ENCODE peak calls at places on chromosome 22, in five cellular contexts. B is hepatocyte, M is HCT116, P is PC-3, S is neural progenitor cell. E is an unnamed sample.

GRCh38 chr22:17743661-17744411 is 30.4 kb downstream of the BID start:
- DNase-seq in B (no peak), M (no peak), P (no peak), S (peak; percentile 33), E (peak; percentile 64)

GRCh38 chr22:31223786-31224191 is 11.7 kb downstream of the LIMK2 start:
- DNase-seq in B (no peak), M (no peak), P (no peak), S (no peak), E (no peak)

GRCh38 chr22:29635734-29636357 is 32.4 kb downstream of the NF2 start:
- DNase-seq in B (peak; percentile 72), M (peak; percentile 34), P (peak; percentile 60), S (peak; percentile 51), E (peak; percentile 81)

GRCh38 chr22:29152381-29153138 is 53.1 kb upstream of the EMID1 start:
- DNase-seq in B (no peak), M (no peak), P (no peak), S (peak; percentile 55), E (peak; percentile 57)

GRCh38 chr22:35010543-35010942 is 55.4 kb upstream of the ISX start:
- DNase-seq in B (no peak), M (no peak), P (no peak), S (no peak), E (no peak)

GRCh38 chr22:20149257-20150250 is 1.3 kb downstream of the CCDC188 start:
- DNase-seq in B (no peak), M (no peak), P (no peak), S (no peak), E (no peak)

GRCh38 chr22:46815132-46815531 is 52.7 kb downstream of the TBC1D22A start:
- DNase-seq in B (no peak), M (no peak), P (no peak), S (no peak), E (no peak)

GRCh38 chr22:38753894-38754246 is 1.9 kb downstream of the SUN2 start:
- DNase-seq in B (peak; percentile 36), M (no peak), P (no peak), S (no peak), E (no peak)

GRCh38 chr22:21457023-21457787 is 10.0 kb upstream of the TMEM191C start:
- DNase-seq in B (peak; percentile 54), M (no peak), P (peak; percentile 85), S (peak; percentile 3), E (no peak)

GRCh38 chr22:40732996-40733292 is 53.7 kb downstream of the MCHR1 start:
- DNase-seq in B (no peak), M (no peak), P (no peak), S (no peak), E (no peak)

GRCh38 chr22:40965936-40966557 is 14.9 kb downstream of the RBX1 start:
- DNase-seq in B (no peak), M (no peak), P (no peak), S (no peak), E (no peak)

GRCh38 chr22:29762263-29762662 is 4.5 kb downstream of the ZMAT5 start:
- DNase-seq in B (no peak), M (peak; percentile 83), P (peak; percentile 90), S (no peak), E (no peak)

GRCh38 chr22:22565991-22566390 is 6.9 kb upstream of the PRAME start:
- DNase-seq in B (no peak), M (no peak), P (peak; percentile 19), S (no peak), E (no peak)

GRCh38 chr22:36191106-36191836 is 10.3 kb downstream of the APOL4 start:
- DNase-seq in B (no peak), M (no peak), P (no peak), S (no peak), E (no peak)

GRCh38 chr22:29914165-29914564 is 31.2 kb downstream of the MTMR3 start:
- DNase-seq in B (peak; percentile 10), M (no peak), P (peak; percentile 57), S (no peak), E (peak; percentile 55)

GRCh38 chr22:45212992-45213751 is 27.5 kb downstream of the KIAA0930 start:
- DNase-seq in B (no peak), M (no peak), P (no peak), S (no peak), E (no peak)
- H3K4me3 ChIP-seq in B (no peak overlapping the region), M (no peak overlapping the region), P (no peak overlapping the region), S (peak overlapping the region; percentile 24), E (no peak overlapping the region)

GRCh38 chr22:26891431-26891830 is 234.0 kb downstream of the MIAT start:
- DNase-seq in B (no peak), M (no peak), P (no peak), S (no peak), E (no peak)
- TF ChIP-seq EZH2phosphoT487 in B (no peak), M (no peak), P (no peak), S (no peak), E (no peak)

GRCh38 chr22:49087716-49088660 is 739.7 kb downstream of the BRD1 start:
- DNase-seq in B (no peak), M (no peak), P (no peak), S (no peak), E (no peak)

GRCh38 chr22:49086606-49087157 is 741.0 kb downstream of the BRD1 start:
- DNase-seq in B (no peak), M (no peak), P (no peak), S (no peak), E (no peak)

GRCh38 chr22:49087163-49087562 is 740.5 kb downstream of the BRD1 start:
- DNase-seq in B (peak; percentile 45), M (no peak), P (no peak), S (no peak), E (no peak)

GRCh38 chr22:49084203-49084602 is 743.5 kb downstream of the BRD1 start:
- DNase-seq in B (no peak), M (peak; percentile 37), P (peak; percentile 2), S (no peak), E (no peak)

DNA sequence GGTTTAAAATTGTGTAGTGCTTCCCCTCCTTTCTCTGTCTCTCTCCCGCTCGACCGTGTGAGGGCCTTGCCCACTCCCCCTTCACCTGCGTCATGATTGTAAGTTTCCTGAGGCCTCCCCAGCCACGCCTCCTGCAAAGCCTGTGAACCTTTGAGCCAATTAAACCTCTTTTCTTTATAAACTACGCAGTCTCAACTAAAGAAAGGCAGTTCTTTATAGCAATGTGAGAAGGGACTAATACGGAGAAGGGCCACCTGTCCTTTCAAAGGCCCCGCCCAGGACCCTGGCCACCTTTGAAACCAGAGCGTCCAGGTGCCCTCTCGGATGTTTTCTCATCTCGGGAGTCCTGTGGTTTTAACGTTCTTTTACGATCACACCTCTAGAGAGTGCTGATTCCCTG is 741.5 kb downstream of the BRD1 start:
- DNase-seq in B (no peak), M (no peak), P (no peak), S (no peak), E (no peak)
- TF ChIP-seq EZH2 in B (no peak), M (no peak), P (no peak), S (no peak), E (no peak)

GRCh38 chr22:45009881-45010531 is at the start of gene PHF21B:
- DNase-seq in B (peak; percentile 83), M (no peak), P (no peak), S (peak; percentile 97), E (peak; percentile 94)

GRCh38 chr22:45007946-45008852 is 1.6 kb downstream of the PHF21B start:
- DNase-seq in B (peak; percentile 25), M (no peak), P (no peak), S (peak; percentile 89), E (peak; percentile 82)

GRCh38 chr22:45007247-45007945 is 2.4 kb downstream of the PHF21B start:
- DNase-seq in B (peak; percentile 87), M (no peak), P (no peak), S (peak; percentile 96), E (peak; percentile 87)

GRCh38 chr22:45010532-45010900 is 711 bp upstream of the PHF21B start:
- DNase-seq in B (no peak), M (no peak), P (no peak), S (no peak), E (no peak)

GRCh38 chr22:45008853-45009751 is 703 bp downstream of the PHF21B start:
- DNase-seq in B (peak; percentile 32), M (no peak), P (no peak), S (peak; percentile 59), E (peak; percentile 39)
- H3K4me3 ChIP-seq in B (peak overlapping the region; percentile 61), M (no peak overlapping the region), P (peak overlapping the region; percentile 42), S (peak overlapping the region; percentile 97), E (peak overlapping the region; percentile 93)

DNA sequence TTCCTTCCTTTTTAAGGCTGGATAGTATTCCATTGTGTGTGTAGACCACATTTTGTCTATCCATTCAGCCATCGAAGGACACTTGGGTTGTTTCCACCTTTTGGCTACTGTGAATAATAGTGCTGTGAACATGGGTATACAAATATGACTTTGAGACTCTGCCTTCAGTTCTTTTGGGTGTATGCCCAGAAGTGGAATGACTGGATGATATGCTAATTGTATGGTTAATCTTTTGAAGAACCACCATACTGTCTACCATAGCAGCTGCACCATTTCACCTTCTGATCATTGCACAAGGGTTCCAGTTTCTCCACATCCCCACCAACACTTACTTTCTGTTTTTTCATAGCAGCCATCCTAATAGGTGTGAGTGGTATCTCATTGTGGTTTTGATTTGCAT is 30.3 kb downstream of the SGSM1 start:
- DNase-seq in B (no peak), M (no peak), P (no peak), S (no peak), E (no peak)
- TF ChIP-seq EZH2phosphoT487 in B (no peak), M (no peak), P (no peak), S (no peak), E (no peak)

E was measured in GM23338.